ENCODE peak calls at places on chromosomes 13 and 19, in eight cellular contexts. Q is SK-N-SH; R is endodermal cell; W is aorta; V is left lung; K is heart right ventricle; U is GM23248; M is naive thymus-derived CD4-positive, alpha-beta T cell. Z is an unnamed sample.

GRCh38 chr13:92745233-92745632 is 481.4 kb upstream of the GPC6 start:
- DNase-seq in M (no peak), U (no peak), R (no peak), V (no peak), W (no peak), Q (no peak), K (no peak), Z (no peak)

GRCh38 chr19:30150626-30151025 is 208.6 kb downstream of the URI1 start:
- DNase-seq in Q (no peak), U (peak; percentile 7), M (no peak), V (no peak), R (no peak), W (no peak), K (no peak), Z (no peak)

GRCh38 chr13:53821632-53822031 is 793.0 kb downstream of the OLFM4 start:
- DNase-seq in V (peak; percentile 39), U (no peak), Q (no peak), R (no peak), W (no peak), M (no peak), K (no peak), Z (no peak)

GRCh38 chr13:113975416-113975815 is 1.5 kb upstream of the C13orf46 start:
- DNase-seq in M (no peak), R (no peak), K (no peak), U (no peak), W (peak; percentile 37), Q (no peak), V (peak; percentile 54), Z (no peak)

GRCh38 chr13:30371649-30372265 is 50.5 kb upstream of the UBE2L5 start:
- DNase-seq in R (no peak), Q (no peak), U (peak; percentile 86), M (peak; percentile 54), W (no peak), K (no peak), V (no peak), Z (peak; percentile 89)

GRCh38 chr19:1408300-1409203 is 1.2 kb downstream of the DAZAP1 start:
- DNase-seq in V (peak; percentile 89), Q (peak; percentile 71), M (peak; percentile 62), W (peak; percentile 68), K (peak; percentile 44), U (peak; percentile 82), R (peak; percentile 72), Z (peak; percentile 82)

GRCh38 chr19:19444694-19445155 is 39.2 kb downstream of the GATAD2A start:
- DNase-seq in W (peak; percentile 65), R (peak; percentile 55), U (peak; percentile 60), Q (no peak), M (no peak), K (no peak), V (no peak), Z (no peak)

GRCh38 chr13:22198001-22198400 is 527.1 kb downstream of the FGF9 start:
- DNase-seq in R (no peak), W (no peak), K (no peak), V (no peak), Q (no peak), M (no peak), U (peak; percentile 4), Z (no peak)

GRCh38 chr19:15829277-15829770 is 13.9 kb upstream of the OR10H1 start:
- DNase-seq in U (no peak), Q (no peak), M (no peak), R (no peak), V (no peak), W (no peak), K (no peak), Z (no peak)

GRCh38 chr13:32471187-32471922 is 43.4 kb upstream of the N4BP2L1 start:
- DNase-seq in M (no peak), Q (no peak), U (peak; percentile 61), K (peak; percentile 64), W (no peak), R (no peak), V (no peak), Z (no peak)

DNA sequence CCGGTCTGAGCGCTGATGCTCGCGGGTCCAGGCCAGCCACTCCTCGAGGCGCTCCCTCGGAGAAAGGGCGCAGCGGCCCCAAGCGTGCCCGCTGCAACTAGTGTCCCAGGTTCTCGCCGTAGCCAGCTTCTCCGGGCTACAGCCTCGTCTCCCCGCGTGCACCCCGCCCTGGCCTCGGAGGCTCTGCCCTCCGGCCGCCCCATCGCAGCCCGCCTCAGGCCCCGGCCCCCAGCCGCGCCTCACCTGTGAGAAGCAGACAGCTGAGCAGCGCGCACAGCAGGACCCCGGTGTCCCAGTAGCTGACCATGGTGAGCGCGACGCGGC is 429 bp downstream of the FLT1 start:
- DNase-seq in U (peak; percentile 59), M (no peak), W (no peak), Q (no peak), R (no peak), V (peak; percentile 81), K (no peak), Z (no peak)
- H3K4me1 ChIP-seq in U (no peaks in the 10 kb centered on the region), M (peaks cover 13% of the 10 kb centered on the region), W (no peaks in the 10 kb centered on the region), Q (no peaks in the 10 kb centered on the region), R (no peaks in the 10 kb centered on the region), V (peaks cover 19% of the 10 kb centered on the region), K (peaks cover 65% of the 10 kb centered on the region), Z (peaks cover 5% of the 10 kb centered on the region)

GRCh38 chr13:75762967-75763366 is 126.8 kb downstream of the LMO7 start:
- DNase-seq in V (no peak), Q (no peak), R (no peak), M (no peak), U (no peak), K (no peak), W (no peak), Z (no peak)
- H3K4me1 ChIP-seq in V (no peaks in the 10 kb centered on the region), Q (peaks cover 11% of the 10 kb centered on the region), R (peaks cover 6% of the 10 kb centered on the region), M (peaks cover 45% of the 10 kb centered on the region), U (peaks cover 45% of the 10 kb centered on the region), K (peaks cover 43% of the 10 kb centered on the region), W (peaks cover 2% of the 10 kb centered on the region), Z (peaks cover 23% of the 10 kb centered on the region)

GRCh38 chr13:90746230-90746629 is 601.3 kb upstream of the MIR17HG start:
- DNase-seq in M (no peak), W (no peak), U (no peak), R (no peak), V (no peak), Q (no peak), K (no peak), Z (no peak)

GRCh38 chr13:90757127-90757680 is 590.3 kb upstream of the MIR17HG start:
- DNase-seq in Q (no peak), R (no peak), V (no peak), U (peak; percentile 53), K (no peak), W (no peak), M (no peak), Z (no peak)

GRCh38 chr13:90750021-90750420 is 597.5 kb upstream of the MIR17HG start:
- DNase-seq in Q (no peak), V (no peak), W (no peak), M (no peak), K (no peak), R (no peak), U (no peak), Z (no peak)

GRCh38 chr13:90750957-90751356 is 596.5 kb upstream of the MIR17HG start:
- DNase-seq in M (no peak), W (no peak), U (no peak), Q (peak; percentile 5), K (no peak), R (no peak), V (no peak), Z (no peak)

DNA sequence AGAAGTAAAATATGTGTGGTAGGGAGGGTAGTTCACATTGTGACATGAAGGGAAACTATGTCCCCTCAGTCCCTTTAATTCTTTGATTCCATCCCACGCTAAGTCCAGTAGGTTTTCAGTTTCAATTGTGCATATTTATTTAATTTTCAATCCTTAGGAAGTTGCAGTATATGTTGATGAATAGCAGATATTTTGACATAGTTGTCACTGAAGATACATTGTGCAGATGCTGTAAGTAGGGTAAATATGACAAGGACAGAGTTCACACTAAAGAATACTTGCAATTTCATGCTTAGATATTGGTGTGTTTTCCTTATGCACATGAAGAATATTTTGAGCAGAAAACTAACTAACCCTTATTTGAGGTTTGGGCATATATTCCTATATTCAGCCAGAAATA is 595.4 kb upstream of the MIR17HG start:
- DNase-seq in U (no peak), V (no peak), W (no peak), R (no peak), M (no peak), K (no peak), Q (no peak), Z (no peak)
- H3K4me1 ChIP-seq in U (no peaks in the 10 kb centered on the region), V (no peaks in the 10 kb centered on the region), W (no peaks in the 10 kb centered on the region), R (no peaks in the 10 kb centered on the region), M (no peaks in the 10 kb centered on the region), K (no peaks in the 10 kb centered on the region), Q (no peaks in the 10 kb centered on the region), Z (no peaks in the 10 kb centered on the region)

GRCh38 chr19:18274303-18274775 is at the start of gene IQCN:
- DNase-seq in M (no peak), R (peak; percentile 75), U (peak; percentile 59), K (no peak), Q (no peak), V (no peak), W (no peak), Z (peak; percentile 69)
- H3K4me1 ChIP-seq in M (peaks cover 46% of the 10 kb centered on the region), R (no peaks in the 10 kb centered on the region), U (peaks cover 28% of the 10 kb centered on the region), K (peaks cover 58% of the 10 kb centered on the region), Q (peaks cover 9% of the 10 kb centered on the region), V (peaks cover 29% of the 10 kb centered on the region), W (peaks cover 2% of the 10 kb centered on the region), Z (peaks cover 36% of the 10 kb centered on the region)

GRCh38 chr13:51501592-51502205 is 48.9 kb upstream of the INTS6 start:
- DNase-seq in U (peak; percentile 82), V (no peak), R (no peak), K (no peak), M (no peak), W (no peak), Q (no peak), Z (no peak)
- H3K4me1 ChIP-seq in U (peaks cover 16% of the 10 kb centered on the region), V (no peaks in the 10 kb centered on the region), R (no peaks in the 10 kb centered on the region), K (no peaks in the 10 kb centered on the region), M (no peaks in the 10 kb centered on the region), W (no peaks in the 10 kb centered on the region), Q (no peaks in the 10 kb centered on the region), Z (no peaks in the 10 kb centered on the region)

DNA sequence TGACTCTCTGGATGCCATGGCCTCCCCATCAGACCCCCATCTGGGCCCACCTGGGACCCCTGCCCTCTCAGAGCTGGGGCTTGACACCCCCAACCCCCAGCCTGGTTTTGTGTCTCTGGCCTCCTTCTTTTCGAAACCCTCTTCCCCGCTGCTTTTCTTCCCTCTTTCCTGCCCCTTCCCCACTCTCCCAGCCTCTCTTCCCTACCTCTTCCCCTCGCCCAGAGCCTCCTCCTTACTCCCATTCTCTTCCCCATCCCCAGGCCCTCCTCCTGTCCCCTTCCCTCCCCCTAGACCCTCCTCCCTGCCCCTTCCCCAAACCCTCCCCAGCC is 2.1 kb downstream of the TNFSF9 start:
- DNase-seq in U (no peak), W (no peak), V (no peak), Q (no peak), R (peak; percentile 62), M (no peak), K (no peak), Z (no peak)
- H3K4me1 ChIP-seq in U (peaks cover 10% of the 10 kb centered on the region), W (no peaks in the 10 kb centered on the region), V (peaks cover 4% of the 10 kb centered on the region), Q (no peaks in the 10 kb centered on the region), R (no peaks in the 10 kb centered on the region), M (peaks cover 34% of the 10 kb centered on the region), K (peaks cover 38% of the 10 kb centered on the region), Z (peaks cover 37% of the 10 kb centered on the region)

DNA sequence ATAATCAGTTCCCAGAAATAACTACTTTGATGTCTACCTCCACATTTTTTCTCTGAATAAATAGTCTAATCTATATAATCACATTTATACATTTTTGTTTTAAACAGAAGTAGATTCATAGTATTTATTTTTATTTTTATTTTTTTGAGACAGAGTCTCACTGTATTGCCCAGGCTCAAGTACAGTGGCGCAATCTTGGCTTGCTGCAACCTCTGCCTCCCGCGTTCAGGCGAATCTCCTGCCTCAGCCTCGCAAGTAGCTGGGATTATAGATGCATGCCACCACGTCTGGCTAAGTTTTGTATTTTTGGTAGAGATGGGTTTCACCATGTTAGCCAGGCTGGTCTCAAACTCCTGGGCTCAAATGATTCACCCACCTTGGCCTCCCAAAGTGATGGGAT is 16.7 kb downstream of the TM9SF2 start:
- DNase-seq in K (no peak), R (no peak), V (no peak), U (no peak), W (no peak), Q (no peak), M (no peak), Z (no peak)
- H3K4me1 ChIP-seq in K (peaks cover 46% of the 10 kb centered on the region), R (no peaks in the 10 kb centered on the region), V (peaks cover 1% of the 10 kb centered on the region), U (peaks cover 3% of the 10 kb centered on the region), W (no peaks in the 10 kb centered on the region), Q (no peaks in the 10 kb centered on the region), M (no peaks in the 10 kb centered on the region), Z (peaks cover 27% of the 10 kb centered on the region)